ENCODE peak calls at places on chromosomes 13 and 19, in eight cellular contexts. A is GM23338, B is SK-N-SH, J is stomach, Z is H1, K is HCT116, C is breast epithelium, P is suprapubic skin. I is an unnamed sample.

GRCh38 chr13:60327551-60327950 is 69.5 kb upstream of the TDRD3 start:
- DNase-seq in A (no peak), B (no peak), J (no peak), Z (no peak), K (no peak), C (no peak), P (no peak), I (no peak)

GRCh38 chr19:16945364-16945714 is 56.5 kb downstream of the F2RL3 start:
- DNase-seq in A (no peak), B (no peak), J (no peak), Z (no peak), K (no peak), C (no peak), P (peak), I (no peak)

GRCh38 chr19:42420055-42420544 is 7.1 kb downstream of the LIPE start:
- DNase-seq in A (peak), B (peak), J (peak), Z (no peak), K (peak), C (no peak), P (no peak), I (peak)

GRCh38 chr13:91174886-91175501 is 172.5 kb upstream of the MIR17HG start:
- DNase-seq in A (peak), B (no peak), J (no peak), Z (no peak), K (no peak), C (no peak), P (no peak), I (no peak)

GRCh38 chr19:30437869-30438268 is 65.7 kb downstream of the ZNF536 start:
- DNase-seq in A (peak), B (no peak), J (no peak), Z (no peak), K (no peak), C (no peak), P (no peak), I (no peak)

GRCh38 chr19:40416918-40417713 is 3.9 kb upstream of the PRX start:
- DNase-seq in A (no peak), B (no peak), J (peak), Z (no peak), K (no peak), C (no peak), P (no peak), I (no peak)

GRCh38 chr19:5700455-5701092 is 10.5 kb downstream of the RPL36 start:
- DNase-seq in A (peak), B (no peak), J (no peak), Z (no peak), K (no peak), C (no peak), P (no peak), I (no peak)

GRCh38 chr19:13002970-13003540 is 7.8 kb downstream of the NFIX start:
- DNase-seq in A (no peak), B (no peak), J (no peak), Z (no peak), K (no peak), C (no peak), P (no peak), I (no peak)

DNA sequence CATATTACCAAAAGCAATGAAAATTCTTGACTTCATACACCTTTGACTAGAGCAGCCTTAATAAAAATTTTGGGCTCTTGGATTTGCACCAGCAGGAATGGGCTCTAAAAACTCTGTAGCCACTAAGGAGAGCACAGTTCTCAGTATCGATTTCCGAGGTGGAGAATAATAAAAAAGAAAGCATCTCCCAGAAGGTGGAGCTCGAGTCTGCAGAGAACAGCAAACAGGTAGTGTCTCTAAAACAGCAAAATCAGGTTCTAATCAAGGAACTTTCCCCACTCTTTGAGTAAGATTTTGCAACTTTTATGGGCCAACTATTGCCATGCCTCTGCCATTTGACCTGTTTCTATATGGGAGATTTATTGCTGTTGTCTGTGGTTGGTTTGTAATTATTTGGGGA is 258.7 kb upstream of the GPC6 start:
- DNase-seq in A (peak), B (no peak), J (no peak), Z (no peak), K (no peak), C (no peak), P (no peak), I (no peak)
- TF ChIP-seq CTCF in A (peak), B (peak), J (no peak), Z (no peak), K (no peak), C (no peak), P (no peak), I (no peak)

GRCh38 chr13:36905944-36906343 is 14.1 kb downstream of the SMAD9 start:
- DNase-seq in A (no peak), B (no peak), J (no peak), Z (no peak), K (no peak), C (no peak), P (no peak), I (no peak)

GRCh38 chr13:36907266-36907665 is 12.8 kb downstream of the SMAD9 start:
- DNase-seq in A (no peak), B (no peak), J (no peak), Z (no peak), K (no peak), C (no peak), P (no peak), I (no peak)

GRCh38 chr13:36907801-36908200 is 12.2 kb downstream of the SMAD9 start:
- DNase-seq in A (no peak), B (no peak), J (no peak), Z (no peak), K (no peak), C (no peak), P (no peak), I (no peak)

GRCh38 chr13:36904219-36904618 is 15.8 kb downstream of the SMAD9 start:
- DNase-seq in A (no peak), B (no peak), J (no peak), Z (no peak), K (no peak), C (no peak), P (no peak), I (no peak)
- TF ChIP-seq POLR2AphosphoS5 in A (no peak), B (no peak), J (no peak), Z (no peak), K (no peak), C (no peak), P (no peak), I (no peak)

GRCh38 chr19:38385804-38386257 is 2.0 kb downstream of the GGN start:
- DNase-seq in A (peak), B (peak), J (no peak), Z (no peak), K (no peak), C (no peak), P (no peak), I (no peak)

GRCh38 chr19:38385057-38385803 is 2.6 kb downstream of the GGN start:
- DNase-seq in A (no peak), B (no peak), J (no peak), Z (no peak), K (no peak), C (no peak), P (no peak), I (no peak)

GRCh38 chr19:38383184-38383583 is 4.7 kb downstream of the GGN start:
- DNase-seq in A (no peak), B (no peak), J (no peak), Z (no peak), K (no peak), C (no peak), P (no peak), I (no peak)

GRCh38 chr19:38383743-38384142 is 4.1 kb downstream of the GGN start:
- DNase-seq in A (no peak), B (no peak), J (no peak), Z (no peak), K (no peak), C (no peak), P (no peak), I (no peak)

GRCh38 chr19:38384209-38385027 is 3.4 kb downstream of the GGN start:
- DNase-seq in A (peak), B (no peak), J (no peak), Z (no peak), K (no peak), C (no peak), P (no peak), I (no peak)
- TF ChIP-seq CTCF in A (peak), B (no peak), J (no peak), Z (peak), K (peak), C (no peak), P (no peak), I (peak)

DNA sequence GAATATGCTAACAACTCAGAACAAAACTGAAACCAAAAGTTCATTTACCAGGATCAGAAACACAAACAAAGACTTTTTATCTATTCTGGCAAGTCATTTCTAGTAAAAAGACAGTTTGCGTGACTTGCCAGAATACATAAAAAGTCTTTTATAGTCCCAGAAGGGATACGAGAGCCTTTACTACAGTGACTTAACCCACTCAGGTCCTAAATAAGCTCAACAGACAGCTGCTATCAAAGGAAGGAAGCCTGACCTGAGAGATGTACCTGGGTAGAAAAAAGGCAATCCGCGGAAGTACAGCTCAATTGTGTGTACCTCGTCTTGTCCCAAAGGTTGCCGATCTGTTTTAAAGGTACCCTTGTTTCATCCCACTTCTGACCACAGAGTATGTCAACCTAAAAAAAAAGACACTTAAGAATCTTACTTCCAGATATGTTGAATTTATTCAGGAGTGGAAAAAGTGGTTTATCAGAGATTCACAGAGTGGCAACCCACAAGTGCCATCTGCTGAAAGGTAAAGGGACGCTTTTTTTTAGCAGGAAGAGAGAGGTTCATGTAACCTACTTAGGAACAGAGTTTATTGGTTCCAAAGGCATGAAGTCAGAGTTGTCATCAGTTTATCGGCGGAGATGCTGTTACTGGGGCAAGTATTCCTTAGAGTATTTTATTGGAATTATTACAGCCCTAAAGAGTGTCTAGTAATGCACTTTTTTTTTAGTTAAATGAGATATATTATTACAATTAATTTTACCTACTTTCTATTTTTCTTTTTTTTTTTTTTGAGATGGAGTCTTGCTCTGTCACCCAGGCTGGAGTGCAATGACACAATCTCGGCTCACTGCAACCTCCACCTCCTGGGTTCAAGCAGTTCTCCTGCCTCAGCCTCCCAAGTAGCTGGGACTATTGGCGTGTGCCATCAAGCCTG is 69.7 kb upstream of the C1QTNF9B start:
- DNase-seq in A (no peak), B (no peak), J (no peak), Z (no peak), K (no peak), C (no peak), P (no peak), I (no peak)
- TF ChIP-seq POLR2AphosphoS5 in A (no peak), B (no peak), J (no peak), Z (no peak), K (no peak), C (no peak), P (no peak), I (no peak)

DNA sequence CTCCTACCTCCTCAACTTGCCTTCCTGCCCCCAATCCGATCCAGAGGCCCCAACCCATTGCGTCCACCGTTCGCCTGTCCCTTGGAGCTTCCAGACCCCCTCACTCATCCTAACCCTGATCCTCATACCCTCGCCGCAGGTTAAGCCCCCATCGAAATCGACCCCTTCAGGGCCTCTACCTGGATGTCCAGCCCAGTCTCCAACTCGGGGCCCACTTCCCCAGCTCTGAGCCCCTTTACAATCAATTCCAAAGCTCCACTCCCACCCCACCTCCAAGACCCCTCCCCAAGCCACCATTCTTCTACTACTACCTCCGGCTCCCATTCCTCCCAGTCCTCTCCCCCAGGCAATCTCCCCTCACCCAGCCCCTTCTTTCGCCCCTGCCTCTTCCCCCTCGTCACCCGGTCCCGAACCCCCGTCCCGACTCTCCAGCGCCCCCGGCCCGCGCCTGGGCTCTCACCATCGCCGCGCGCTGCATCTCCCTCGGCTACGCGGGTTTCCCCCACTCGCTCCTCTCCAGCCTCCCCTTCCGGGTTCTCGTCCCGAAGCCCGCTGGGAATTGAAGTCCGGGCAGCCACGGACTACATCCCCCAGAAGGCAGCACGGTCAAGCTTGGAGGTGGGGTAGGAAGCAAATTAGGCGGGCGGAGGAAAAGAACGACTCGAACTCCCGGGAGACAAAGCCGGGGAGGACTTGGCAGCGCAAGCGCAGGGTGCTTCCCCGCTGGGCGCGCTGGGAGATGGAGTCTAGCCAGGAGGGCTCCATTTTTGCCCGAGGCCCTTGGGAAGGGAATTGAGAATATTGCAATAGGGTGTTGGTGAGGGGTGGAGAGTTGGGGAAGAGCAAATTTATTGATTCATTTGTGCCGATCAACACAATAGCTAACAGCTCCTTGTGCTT is at the start of gene FBXO46:
- DNase-seq in A (peak), B (peak), J (peak), Z (peak), K (peak), C (peak), P (peak), I (peak)
- TF ChIP-seq CTCF in A (peak), B (peak), J (no peak), Z (no peak), K (peak), C (no peak), P (no peak), I (no peak)

GRCh38 chr19:29404951-29405727 is 120.7 kb upstream of the VSTM2B start:
- DNase-seq in A (peak), B (no peak), J (no peak), Z (peak), K (no peak), C (no peak), P (no peak), I (no peak)
- TF ChIP-seq POLR2AphosphoS5 in A (no peak), B (no peak), J (no peak), Z (no peak), K (no peak), C (no peak), P (no peak), I (no peak)

DNA sequence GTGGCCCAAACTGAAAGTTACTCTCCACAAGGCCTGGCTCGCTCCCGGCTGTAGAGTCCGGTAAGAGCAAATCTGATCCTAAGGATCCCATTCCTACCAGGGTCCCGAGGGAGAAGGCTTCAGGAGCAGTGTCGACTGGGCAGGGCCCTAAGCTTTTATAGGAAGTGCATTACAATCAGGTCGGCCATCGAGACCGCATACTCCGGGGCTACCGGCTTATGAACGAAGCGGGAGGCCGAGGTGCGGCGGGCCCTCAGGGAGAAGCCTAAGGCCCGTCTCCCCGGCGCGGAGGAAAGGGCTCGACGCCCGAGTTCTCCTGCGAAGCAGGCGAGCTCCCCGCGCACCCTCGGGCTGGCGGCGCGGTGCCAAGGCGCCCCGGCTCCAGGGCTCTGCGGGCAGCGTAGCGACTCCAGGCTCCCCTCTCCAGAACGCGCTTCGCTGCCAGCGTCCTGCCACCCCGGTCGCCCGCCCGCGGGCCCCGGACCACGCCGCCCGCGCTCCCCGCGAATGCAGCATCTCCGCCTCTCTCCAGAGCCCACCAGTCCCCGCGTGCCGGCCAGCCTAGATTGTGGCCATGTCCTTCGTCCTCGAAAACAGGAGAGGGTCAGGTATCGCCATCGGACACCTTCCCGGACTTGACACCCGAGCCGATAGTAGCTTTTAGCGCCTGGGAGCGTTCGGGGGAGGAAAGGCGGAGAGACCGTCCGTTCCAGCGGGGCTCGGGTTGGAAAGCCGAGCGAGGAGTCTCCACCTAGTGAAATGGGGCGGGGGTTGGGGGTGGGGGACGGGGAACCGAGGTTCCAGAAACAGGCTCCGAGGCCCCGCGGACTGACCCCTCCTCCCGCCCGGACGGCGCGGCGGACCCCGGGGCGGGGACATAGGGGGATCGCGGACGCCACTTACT is 1.3 kb downstream of the EFNB2 start:
- DNase-seq in A (peak), B (peak), J (peak), Z (no peak), K (no peak), C (no peak), P (no peak), I (peak)
- TF ChIP-seq CTCF in A (no peak), B (peak), J (no peak), Z (no peak), K (no peak), C (no peak), P (no peak), I (no peak)